ENCODE peak calls at places on chromosomes 16 and 17, in six cellular contexts. One of them, this sample, is unnamed.

GRCh38 chr17:41835800-41836549 is at the start of gene NT5C3B:
- DNase-seq in kidney: peak
- DNase-seq in ovary: peak
- DNase-seq in lower leg skin: peak
- DNase-seq in NCI-H69: peak
- DNase-seq in NCI-H1436: peak
- DNase-seq in this sample: peak

GRCh38 chr16:65756163-65756562 is 610.3 kb upstream of the CDH5 start:
- DNase-seq in kidney: no peak
- DNase-seq in ovary: no peak
- DNase-seq in lower leg skin: no peak
- DNase-seq in NCI-H69: no peak
- DNase-seq in NCI-H1436: no peak
- DNase-seq in this sample: no peak

GRCh38 chr17:71511266-71511995 is 609.4 kb upstream of the SOX9 start:
- DNase-seq in kidney: no peak
- DNase-seq in ovary: no peak
- DNase-seq in lower leg skin: no peak
- DNase-seq in NCI-H69: peak
- DNase-seq in NCI-H1436: peak
- DNase-seq in this sample: no peak

GRCh38 chr16:15672514-15673167 is 22.6 kb downstream of the NDE1 start:
- DNase-seq in kidney: peak
- DNase-seq in ovary: peak
- DNase-seq in lower leg skin: peak
- DNase-seq in NCI-H69: peak
- DNase-seq in NCI-H1436: peak
- DNase-seq in this sample: peak

GRCh38 chr17:57880086-57880456 is 30.2 kb upstream of the MRPS23 start:
- DNase-seq in kidney: no peak
- DNase-seq in ovary: no peak
- DNase-seq in lower leg skin: no peak
- DNase-seq in NCI-H69: no peak
- DNase-seq in NCI-H1436: no peak
- DNase-seq in this sample: peak

GRCh38 chr17:73091770-73092517 is 544 bp downstream of the SLC39A11 start:
- DNase-seq in kidney: no peak
- DNase-seq in ovary: peak
- DNase-seq in lower leg skin: peak
- DNase-seq in NCI-H69: peak
- DNase-seq in NCI-H1436: no peak
- DNase-seq in this sample: peak

GRCh38 chr17:4903051-4903818 is at the start of gene CHRNE:
- DNase-seq in kidney: peak
- DNase-seq in ovary: peak
- DNase-seq in lower leg skin: peak
- DNase-seq in NCI-H69: peak
- DNase-seq in NCI-H1436: peak
- DNase-seq in this sample: peak

GRCh38 chr16:168424-168823 is 2.6 kb downstream of the HBM start:
- DNase-seq in kidney: peak
- DNase-seq in ovary: no peak
- DNase-seq in lower leg skin: no peak
- DNase-seq in NCI-H69: peak
- DNase-seq in NCI-H1436: no peak
- DNase-seq in this sample: no peak

GRCh38 chr17:40014375-40014980 is 762 bp upstream of the CSF3 start:
- DNase-seq in kidney: no peak
- DNase-seq in ovary: peak
- DNase-seq in lower leg skin: no peak
- DNase-seq in NCI-H69: no peak
- DNase-seq in NCI-H1436: no peak
- DNase-seq in this sample: no peak

GRCh38 chr16:85151603-85152413 is 39.5 kb upstream of the CIBAR2 start:
- DNase-seq in kidney: peak
- DNase-seq in ovary: peak
- DNase-seq in lower leg skin: peak
- DNase-seq in NCI-H69: peak
- DNase-seq in NCI-H1436: no peak
- DNase-seq in this sample: no peak

GRCh38 chr17:35733366-35733765 is 1.9 kb downstream of the RASL10B start:
- DNase-seq in kidney: no peak
- DNase-seq in ovary: no peak
- DNase-seq in lower leg skin: peak
- DNase-seq in NCI-H69: peak
- DNase-seq in NCI-H1436: no peak
- DNase-seq in this sample: no peak

GRCh38 chr17:63295839-63296590 is 150.1 kb downstream of the CYB561 start:
- DNase-seq in kidney: no peak
- DNase-seq in ovary: no peak
- DNase-seq in lower leg skin: no peak
- DNase-seq in NCI-H69: no peak
- DNase-seq in NCI-H1436: no peak
- DNase-seq in this sample: no peak

GRCh38 chr16:28905229-28905754 is 19.7 kb downstream of the RABEP2 start:
- DNase-seq in kidney: no peak
- DNase-seq in ovary: no peak
- DNase-seq in lower leg skin: no peak
- DNase-seq in NCI-H69: no peak
- DNase-seq in NCI-H1436: no peak
- DNase-seq in this sample: no peak

GRCh38 chr17:41131979-41132378 is 8.0 kb upstream of the KRTAP4-12 start:
- DNase-seq in kidney: no peak
- DNase-seq in ovary: no peak
- DNase-seq in lower leg skin: no peak
- DNase-seq in NCI-H69: no peak
- DNase-seq in NCI-H1436: no peak
- DNase-seq in this sample: peak

GRCh38 chr17:18319604-18320256 is 4.6 kb downstream of the SMCR8 start:
- DNase-seq in kidney: peak
- DNase-seq in ovary: peak
- DNase-seq in lower leg skin: no peak
- DNase-seq in NCI-H69: peak
- DNase-seq in NCI-H1436: peak
- DNase-seq in this sample: peak

GRCh38 chr16:1461146-1461545 is 13.7 kb downstream of the CLCN7 start:
- DNase-seq in kidney: no peak
- DNase-seq in ovary: peak
- DNase-seq in lower leg skin: no peak
- DNase-seq in NCI-H69: no peak
- DNase-seq in NCI-H1436: no peak
- DNase-seq in this sample: no peak

GRCh38 chr17:60249517-60249826 is 99.7 kb downstream of the CA4 start:
- DNase-seq in kidney: no peak
- DNase-seq in ovary: no peak
- DNase-seq in lower leg skin: no peak
- DNase-seq in NCI-H69: no peak
- DNase-seq in NCI-H1436: no peak
- DNase-seq in this sample: no peak

GRCh38 chr16:86016201-86016965 is 117.4 kb downstream of the IRF8 start:
- DNase-seq in kidney: peak
- DNase-seq in ovary: peak
- DNase-seq in lower leg skin: peak
- DNase-seq in NCI-H69: peak
- DNase-seq in NCI-H1436: peak
- DNase-seq in this sample: peak

GRCh38 chr17:36731091-36731490 is 129.7 kb downstream of the MRM1 start:
- DNase-seq in kidney: no peak
- DNase-seq in ovary: no peak
- DNase-seq in lower leg skin: no peak
- DNase-seq in NCI-H69: peak
- DNase-seq in NCI-H1436: peak
- DNase-seq in this sample: no peak

GRCh38 chr17:19384723-19385391 is 2.1 kb downstream of the MFAP4 start:
- DNase-seq in kidney: peak
- DNase-seq in ovary: peak
- DNase-seq in lower leg skin: peak
- DNase-seq in NCI-H69: peak
- DNase-seq in NCI-H1436: peak
- DNase-seq in this sample: no peak

GRCh38 chr17:6254036-6254435 is 180.9 kb downstream of the AIPL1 start:
- DNase-seq in kidney: no peak
- DNase-seq in ovary: no peak
- DNase-seq in lower leg skin: no peak
- DNase-seq in NCI-H69: no peak
- DNase-seq in NCI-H1436: no peak
- DNase-seq in this sample: no peak

GRCh38 chr16:53911506-53911905 is 207.6 kb downstream of the FTO start:
- DNase-seq in kidney: no peak
- DNase-seq in ovary: no peak
- DNase-seq in lower leg skin: no peak
- DNase-seq in NCI-H69: peak
- DNase-seq in NCI-H1436: no peak
- DNase-seq in this sample: no peak

GRCh38 chr17:31787082-31787481 is 72.0 kb downstream of the COPRS start:
- DNase-seq in kidney: no peak
- DNase-seq in ovary: no peak
- DNase-seq in lower leg skin: no peak
- DNase-seq in NCI-H69: no peak
- DNase-seq in NCI-H1436: no peak
- DNase-seq in this sample: no peak

GRCh38 chr17:45314761-45315549 is 1.9 kb downstream of the MAP3K14 start:
- DNase-seq in kidney: no peak
- DNase-seq in ovary: no peak
- DNase-seq in lower leg skin: no peak
- DNase-seq in NCI-H69: no peak
- DNase-seq in NCI-H1436: no peak
- DNase-seq in this sample: no peak

GRCh38 chr17:61149862-61150362 is 249.7 kb upstream of the TBX2 start:
- DNase-seq in kidney: no peak
- DNase-seq in ovary: no peak
- DNase-seq in lower leg skin: no peak
- DNase-seq in NCI-H69: peak
- DNase-seq in NCI-H1436: peak
- DNase-seq in this sample: peak

GRCh38 chr17:48251950-48252349 is 144.4 kb downstream of the SNX11 start:
- DNase-seq in kidney: no peak
- DNase-seq in ovary: no peak
- DNase-seq in lower leg skin: no peak
- DNase-seq in NCI-H69: no peak
- DNase-seq in NCI-H1436: no peak
- DNase-seq in this sample: no peak

GRCh38 chr17:76909971-76910760 is 42.0 kb downstream of the MGAT5B start:
- DNase-seq in kidney: peak
- DNase-seq in ovary: peak
- DNase-seq in lower leg skin: no peak
- DNase-seq in NCI-H69: no peak
- DNase-seq in NCI-H1436: no peak
- DNase-seq in this sample: peak

GRCh38 chr16:17370233-17371013 is 100.3 kb downstream of the XYLT1 start:
- DNase-seq in kidney: no peak
- DNase-seq in ovary: no peak
- DNase-seq in lower leg skin: no peak
- DNase-seq in NCI-H69: no peak
- DNase-seq in NCI-H1436: no peak
- DNase-seq in this sample: no peak

GRCh38 chr16:88965826-88966480 is 11.1 kb downstream of the CBFA2T3 start:
- DNase-seq in kidney: no peak
- DNase-seq in ovary: no peak
- DNase-seq in lower leg skin: no peak
- DNase-seq in NCI-H69: no peak
- DNase-seq in NCI-H1436: no peak
- DNase-seq in this sample: no peak